ENCODE peak calls at places on chromosomes 7 and 10, in six cellular contexts. L is mesenchymal stem cell, C is fibroblast of lung, Z is GM23338, R is GM23248, O is PC-9. E is an unnamed sample.

GRCh38 chr7:117322741-117323584 is at the start of gene WNT2:
- DNase-seq in C (peak; percentile 54), O (no peak), R (peak; percentile 45), L (no peak), Z (peak; percentile 35), E (no peak)

GRCh38 chr7:100968031-100968430 is 1.3 kb upstream of the MUC12 start:
- DNase-seq in Z (peak; percentile 64), C (no peak), R (no peak), O (no peak), L (no peak), E (no peak)

GRCh38 chr7:128732521-128733277 is 6.5 kb upstream of the CALU start:
- DNase-seq in C (no peak), R (no peak), O (no peak), L (no peak), Z (no peak), E (no peak)

GRCh38 chr7:2008936-2009540 is 223.7 kb downstream of the MAD1L1 start:
- DNase-seq in R (no peak), Z (no peak), L (no peak), C (no peak), O (no peak), E (no peak)

GRCh38 chr7:106893591-106893990 is 28.5 kb downstream of the PIK3CG start:
- DNase-seq in O (no peak), Z (no peak), L (no peak), C (no peak), R (no peak), E (no peak)

GRCh38 chr10:23917251-23917908 is 291.6 kb upstream of the KIAA1217 start:
- DNase-seq in L (no peak), C (no peak), Z (no peak), O (no peak), R (no peak), E (no peak)

GRCh38 chr7:155938129-155938528 is 125.9 kb upstream of the SHH start:
- DNase-seq in Z (no peak), C (no peak), R (no peak), L (no peak), O (no peak), E (no peak)

GRCh38 chr10:43362191-43362839 is 9.1 kb upstream of the FXYD4 start:
- DNase-seq in Z (peak; percentile 97), R (peak; percentile 75), C (peak; percentile 93), O (peak; percentile 100), L (peak; percentile 88), E (peak; percentile 88)

GRCh38 chr7:157250605-157251228 is 86.1 kb upstream of the DNAJB6 start:
- DNase-seq in O (peak; percentile 47), Z (peak; percentile 89), L (peak; percentile 78), C (peak; percentile 57), R (peak; percentile 79), E (peak; percentile 47)

GRCh38 chr10:103416436-103417147 is 20.2 kb downstream of the PDCD11 start:
- DNase-seq in O (peak; percentile 32), Z (peak; percentile 62), L (peak; percentile 68), C (peak; percentile 30), R (peak; percentile 77), E (peak; percentile 20)

GRCh38 chr10:127695431-127695830 is 41.6 kb upstream of the FOXI2 start:
- DNase-seq in R (no peak), O (no peak), L (no peak), C (no peak), Z (peak; percentile 62), E (no peak)

GRCh38 chr7:152866125-152866524 is 106.6 kb downstream of the ACTR3B start:
- DNase-seq in C (no peak), O (no peak), L (peak; percentile 32), Z (no peak), R (peak; percentile 15), E (no peak)

GRCh38 chr7:72466797-72467196 is 54.7 kb upstream of the CALN1 start:
- DNase-seq in O (no peak), C (no peak), Z (no peak), R (no peak), L (no peak), E (no peak)

GRCh38 chr7:11858026-11858425 is 26.0 kb upstream of the THSD7A start:
- DNase-seq in O (no peak), L (no peak), R (no peak), C (no peak), Z (no peak), E (no peak)

GRCh38 chr7:22356855-22357310 is at the start of gene RAPGEF5:
- DNase-seq in O (peak; percentile 67), L (no peak), R (peak; percentile 51), C (peak; percentile 22), Z (peak; percentile 68), E (no peak)

GRCh38 chr7:155322530-155322929 is 24.9 kb downstream of the INSIG1 start:
- DNase-seq in C (peak; percentile 38), R (peak; percentile 55), L (no peak), O (peak; percentile 37), Z (no peak), E (peak; percentile 10)

GRCh38 chr10:114044251-114045070 is 795 bp downstream of the ADRB1 start:
- DNase-seq in L (no peak), Z (peak; percentile 54), R (no peak), C (no peak), O (no peak), E (no peak)

GRCh38 chr7:155343150-155343549 is 45.5 kb downstream of the INSIG1 start:
- DNase-seq in L (no peak), C (no peak), Z (no peak), O (no peak), R (no peak), E (no peak)

GRCh38 chr10:132328738-132329137 is 3.3 kb upstream of the LRRC27 start:
- DNase-seq in C (no peak), L (no peak), Z (no peak), R (peak; percentile 23), O (no peak), E (no peak)

GRCh38 chr7:26937956-26938623 is 73.7 kb upstream of the SKAP2 start:
- DNase-seq in Z (no peak), C (no peak), R (peak; percentile 55), O (no peak), L (no peak), E (no peak)

GRCh38 chr7:29879609-29880008 is 73.3 kb downstream of the WIPF3 start:
- DNase-seq in L (no peak), Z (no peak), R (peak; percentile 65), O (no peak), C (peak; percentile 66), E (peak; percentile 52)

GRCh38 chr7:111676167-111676566 is 113.9 kb upstream of the IMMP2L start:
- DNase-seq in R (no peak), C (no peak), Z (no peak), O (no peak), L (no peak), E (no peak)

GRCh38 chr7:105352922-105353668 is 35.6 kb downstream of the SRPK2 start:
- DNase-seq in C (peak; percentile 49), Z (no peak), O (no peak), L (no peak), R (peak; percentile 57), E (peak; percentile 38)

GRCh38 chr7:157517782-157518513 is 181.1 kb downstream of the DNAJB6 start:
- DNase-seq in O (no peak), L (no peak), R (no peak), C (no peak), Z (no peak), E (no peak)

GRCh38 chr10:104279550-104280259 is 10.7 kb downstream of the GSTO2 start:
- DNase-seq in C (no peak), L (no peak), O (no peak), R (no peak), Z (no peak), E (no peak)

GRCh38 chr7:112414855-112415490 is 35.3 kb upstream of the IFRD1 start:
- DNase-seq in Z (peak; percentile 70), O (no peak), C (peak; percentile 27), L (peak; percentile 47), R (peak; percentile 66), E (no peak)

GRCh38 chr10:126242352-126243260 is 145.7 kb downstream of the ADAM12 start:
- DNase-seq in O (no peak), R (peak; percentile 93), L (peak; percentile 65), C (peak; percentile 93), Z (no peak), E (peak; percentile 92)

GRCh38 chr10:490891-491571 is 198.4 kb downstream of the DIP2C start:
- DNase-seq in L (peak; percentile 93), C (peak; percentile 64), Z (peak; percentile 44), O (no peak), R (peak; percentile 89), E (peak; percentile 59)

GRCh38 chr7:80070391-80070790 is 64.2 kb upstream of the GNAI1 start:
- DNase-seq in R (peak; percentile 30), Z (no peak), L (peak; percentile 50), O (no peak), C (peak; percentile 9), E (no peak)

GRCh38 chr10:95354130-95354529 is 63.3 kb upstream of the PDLIM1 start:
- DNase-seq in L (no peak), C (no peak), Z (no peak), O (no peak), R (no peak), E (no peak)

GRCh38 chr10:95353123-95353522 is 62.3 kb upstream of the PDLIM1 start:
- DNase-seq in C (no peak), O (no peak), L (no peak), R (no peak), Z (no peak), E (no peak)

GRCh38 chr10:95356190-95356955 is 65.6 kb upstream of the PDLIM1 start:
- DNase-seq in Z (no peak), C (no peak), O (no peak), L (no peak), R (no peak), E (no peak)

GRCh38 chr10:95352684-95353083 is 61.9 kb upstream of the PDLIM1 start:
- DNase-seq in R (no peak), L (no peak), O (no peak), C (no peak), Z (no peak), E (no peak)

GRCh38 chr10:95355241-95355779 is 64.5 kb upstream of the PDLIM1 start:
- DNase-seq in O (no peak), C (peak; percentile 50), R (no peak), L (no peak), Z (no peak), E (peak; percentile 42)
- H2AFZ ChIP-seq in O (no peak overlapping the region), C (no peak overlapping the region), R (no peak overlapping the region), L (no peak overlapping the region), Z (no peak overlapping the region), E (no peak overlapping the region)

GRCh38 chr10:10831085-10831484 is 186.6 kb upstream of the CELF2 start:
- DNase-seq in Z (no peak), C (peak; percentile 87), R (peak; percentile 98), L (peak; percentile 95), O (no peak), E (peak; percentile 86)
- H3K4me3 ChIP-seq in Z (no peak overlapping the region), C (peak overlapping the region; percentile 11), R (peak overlapping the region; percentile 57), L (peak overlapping the region; percentile 8), O (no peak overlapping the region), E (no peak overlapping the region)

GRCh38 chr10:72096115-72097000 is 8.0 kb upstream of the SPOCK2 start:
- DNase-seq in L (peak; percentile 83), O (peak; percentile 66), C (peak; percentile 56), R (no peak), Z (no peak), E (peak; percentile 25)
- H3K4me2 ChIP-seq in L (no peak overlapping the region), O (peak overlapping the region; percentile 46), C (no peak overlapping the region), R (no peak overlapping the region), Z (no peak overlapping the region), E (peak overlapping the region; percentile 50)

DNA sequence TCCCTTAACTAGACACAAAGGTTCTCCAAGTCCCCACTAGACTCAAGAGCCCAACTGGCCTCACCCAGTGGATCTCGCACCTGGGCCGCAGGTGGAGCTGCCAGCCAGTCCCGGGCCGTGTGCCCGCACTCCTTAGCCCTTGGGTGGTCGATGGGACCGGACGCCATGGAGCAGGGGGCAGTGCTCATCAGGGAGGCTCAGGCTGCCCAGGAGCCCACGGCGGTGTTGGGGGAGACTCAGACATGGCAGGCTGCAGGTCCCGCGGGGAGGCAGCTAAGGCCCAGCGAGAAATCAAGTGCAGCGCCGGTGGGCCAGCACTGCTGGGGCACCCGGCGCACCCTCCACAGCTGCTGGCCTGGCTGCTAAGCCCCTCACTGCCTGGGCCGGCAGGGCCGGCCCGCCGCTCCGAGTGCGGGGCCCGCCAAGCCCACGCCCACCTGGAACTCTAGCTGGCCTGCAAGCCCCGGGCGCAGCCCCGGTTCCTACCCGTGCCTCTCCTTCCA is 130.5 kb downstream of the RALA start:
- DNase-seq in C (no peak), O (no peak), Z (no peak), R (no peak), L (no peak), E (no peak)
- H2AFZ ChIP-seq in C (no peak overlapping the region), O (no peak overlapping the region), Z (no peak overlapping the region), R (no peak overlapping the region), L (no peak overlapping the region), E (peak overlapping the region; percentile 52)

E was measured in astrocyte.